ENCODE peak calls at places on chromosomes 7 and 10, in nine cellular contexts. One of them, this sample, is unnamed. For H3K27me3, the result is how much of the 10 kb centered on the place peaks cover.

GRCh38 chr7:152851881-152852417 is 92.4 kb downstream of the ACTR3B start:
- DNase-seq in heart right ventricle: no peak
- DNase-seq in endothelial cell of umbilical vein: no peak
- DNase-seq in gastrocnemius medialis: no peak
- DNase-seq in fibroblast of lung: no peak
- DNase-seq in hepatocyte: no peak
- DNase-seq in uterus: no peak
- DNase-seq in ovary: no peak
- DNase-seq in upper lobe of right lung: no peak
- DNase-seq in this sample: no peak

GRCh38 chr7:156577645-156578577 is 62.7 kb upstream of the RNF32 start:
- DNase-seq in hepatocyte: no peak
- DNase-seq in ovary: no peak
- DNase-seq in heart right ventricle: no peak
- DNase-seq in upper lobe of right lung: no peak
- DNase-seq in gastrocnemius medialis: no peak
- DNase-seq in endothelial cell of umbilical vein: no peak
- DNase-seq in fibroblast of lung: no peak
- DNase-seq in uterus: no peak
- DNase-seq in this sample: no peak

GRCh38 chr10:46560381-46560780 is 3.9 kb upstream of the GPRIN2 start:
- DNase-seq in endothelial cell of umbilical vein: no peak
- DNase-seq in upper lobe of right lung: peak
- DNase-seq in fibroblast of lung: no peak
- DNase-seq in uterus: peak
- DNase-seq in hepatocyte: no peak
- DNase-seq in gastrocnemius medialis: no peak
- DNase-seq in ovary: no peak
- DNase-seq in heart right ventricle: no peak
- DNase-seq in this sample: no peak

GRCh38 chr7:155858521-155859061 is 46.3 kb upstream of the SHH start:
- DNase-seq in upper lobe of right lung: no peak
- DNase-seq in uterus: no peak
- DNase-seq in heart right ventricle: no peak
- DNase-seq in endothelial cell of umbilical vein: no peak
- DNase-seq in ovary: no peak
- DNase-seq in gastrocnemius medialis: no peak
- DNase-seq in fibroblast of lung: peak
- DNase-seq in hepatocyte: peak
- DNase-seq in this sample: no peak

GRCh38 chr7:125338110-125338509 is 408.5 kb upstream of the POT1 start:
- DNase-seq in endothelial cell of umbilical vein: no peak
- DNase-seq in ovary: no peak
- DNase-seq in fibroblast of lung: no peak
- DNase-seq in gastrocnemius medialis: no peak
- DNase-seq in hepatocyte: no peak
- DNase-seq in uterus: no peak
- DNase-seq in upper lobe of right lung: no peak
- DNase-seq in heart right ventricle: no peak
- DNase-seq in this sample: no peak

GRCh38 chr10:102718220-102718619 is 3.8 kb downstream of the SFXN2 start:
- DNase-seq in uterus: peak
- DNase-seq in endothelial cell of umbilical vein: peak
- DNase-seq in heart right ventricle: peak
- DNase-seq in upper lobe of right lung: no peak
- DNase-seq in fibroblast of lung: peak
- DNase-seq in gastrocnemius medialis: peak
- DNase-seq in hepatocyte: peak
- DNase-seq in ovary: peak
- DNase-seq in this sample: no peak

GRCh38 chr10:88499569-88500470 is 83.3 kb downstream of the RNLS start:
- DNase-seq in heart right ventricle: no peak
- DNase-seq in uterus: peak
- DNase-seq in ovary: peak
- DNase-seq in hepatocyte: no peak
- DNase-seq in endothelial cell of umbilical vein: peak
- DNase-seq in upper lobe of right lung: no peak
- DNase-seq in gastrocnemius medialis: no peak
- DNase-seq in fibroblast of lung: peak
- DNase-seq in this sample: no peak

GRCh38 chr10:84811078-84811477 is 482.7 kb downstream of the CCSER2 start:
- DNase-seq in ovary: no peak
- DNase-seq in uterus: no peak
- DNase-seq in fibroblast of lung: no peak
- DNase-seq in gastrocnemius medialis: no peak
- DNase-seq in endothelial cell of umbilical vein: no peak
- DNase-seq in upper lobe of right lung: no peak
- DNase-seq in heart right ventricle: no peak
- DNase-seq in hepatocyte: no peak
- DNase-seq in this sample: no peak

GRCh38 chr7:44665531-44666213 is 59.2 kb downstream of the OGDH start:
- DNase-seq in fibroblast of lung: peak
- DNase-seq in upper lobe of right lung: no peak
- DNase-seq in heart right ventricle: no peak
- DNase-seq in ovary: no peak
- DNase-seq in gastrocnemius medialis: peak
- DNase-seq in hepatocyte: no peak
- DNase-seq in endothelial cell of umbilical vein: no peak
- DNase-seq in uterus: no peak
- DNase-seq in this sample: no peak

GRCh38 chr10:21675157-21675796 is 141.2 kb downstream of the MLLT10 start:
- DNase-seq in heart right ventricle: no peak
- DNase-seq in fibroblast of lung: peak
- DNase-seq in upper lobe of right lung: no peak
- DNase-seq in gastrocnemius medialis: no peak
- DNase-seq in hepatocyte: peak
- DNase-seq in ovary: no peak
- DNase-seq in endothelial cell of umbilical vein: peak
- DNase-seq in uterus: no peak
- DNase-seq in this sample: peak

GRCh38 chr7:1181031-1181430 is 21.0 kb upstream of the ZFAND2A start:
- DNase-seq in upper lobe of right lung: no peak
- DNase-seq in gastrocnemius medialis: no peak
- DNase-seq in endothelial cell of umbilical vein: no peak
- DNase-seq in hepatocyte: no peak
- DNase-seq in ovary: no peak
- DNase-seq in heart right ventricle: no peak
- DNase-seq in fibroblast of lung: no peak
- DNase-seq in uterus: no peak
- DNase-seq in this sample: no peak

GRCh38 chr10:84727398-84727797 is 399.0 kb downstream of the CCSER2 start:
- DNase-seq in hepatocyte: no peak
- DNase-seq in gastrocnemius medialis: no peak
- DNase-seq in uterus: no peak
- DNase-seq in fibroblast of lung: no peak
- DNase-seq in upper lobe of right lung: no peak
- DNase-seq in heart right ventricle: no peak
- DNase-seq in endothelial cell of umbilical vein: no peak
- DNase-seq in ovary: no peak
- DNase-seq in this sample: no peak

GRCh38 chr7:43458330-43458729 is 124.6 kb upstream of the STK17A start:
- DNase-seq in heart right ventricle: no peak
- DNase-seq in hepatocyte: no peak
- DNase-seq in upper lobe of right lung: no peak
- DNase-seq in fibroblast of lung: no peak
- DNase-seq in uterus: no peak
- DNase-seq in ovary: no peak
- DNase-seq in endothelial cell of umbilical vein: no peak
- DNase-seq in gastrocnemius medialis: no peak
- DNase-seq in this sample: no peak

GRCh38 chr7:101676956-101677355 is 47.9 kb upstream of the MYL10 start:
- DNase-seq in uterus: no peak
- DNase-seq in fibroblast of lung: no peak
- DNase-seq in heart right ventricle: no peak
- DNase-seq in upper lobe of right lung: no peak
- DNase-seq in hepatocyte: no peak
- DNase-seq in gastrocnemius medialis: no peak
- DNase-seq in ovary: no peak
- DNase-seq in endothelial cell of umbilical vein: no peak
- DNase-seq in this sample: no peak

GRCh38 chr7:115223959-115224358 is 302.1 kb downstream of the MDFIC start:
- DNase-seq in uterus: no peak
- DNase-seq in hepatocyte: no peak
- DNase-seq in upper lobe of right lung: no peak
- DNase-seq in endothelial cell of umbilical vein: no peak
- DNase-seq in gastrocnemius medialis: no peak
- DNase-seq in fibroblast of lung: no peak
- DNase-seq in heart right ventricle: no peak
- DNase-seq in ovary: no peak
- DNase-seq in this sample: no peak

GRCh38 chr10:45257615-45258014 is 57.8 kb downstream of the OR13A1 start:
- DNase-seq in fibroblast of lung: no peak
- DNase-seq in hepatocyte: no peak
- DNase-seq in endothelial cell of umbilical vein: no peak
- DNase-seq in gastrocnemius medialis: no peak
- DNase-seq in ovary: no peak
- DNase-seq in upper lobe of right lung: no peak
- DNase-seq in uterus: no peak
- DNase-seq in heart right ventricle: no peak
- DNase-seq in this sample: no peak

GRCh38 chr7:88835147-88835728 is 39.7 kb upstream of the TEX47 start:
- DNase-seq in uterus: no peak
- DNase-seq in endothelial cell of umbilical vein: peak
- DNase-seq in heart right ventricle: no peak
- DNase-seq in ovary: no peak
- DNase-seq in gastrocnemius medialis: no peak
- DNase-seq in hepatocyte: peak
- DNase-seq in upper lobe of right lung: no peak
- DNase-seq in fibroblast of lung: peak
- DNase-seq in this sample: no peak

GRCh38 chr10:110361800-110362456 is 57.2 kb upstream of the SMNDC1 start:
- DNase-seq in endothelial cell of umbilical vein: no peak
- DNase-seq in ovary: no peak
- DNase-seq in fibroblast of lung: no peak
- DNase-seq in uterus: no peak
- DNase-seq in gastrocnemius medialis: no peak
- DNase-seq in hepatocyte: no peak
- DNase-seq in heart right ventricle: no peak
- DNase-seq in upper lobe of right lung: no peak
- DNase-seq in this sample: no peak

GRCh38 chr10:55630491-55631056 is 730.5 kb downstream of the ZWINT start:
- DNase-seq in heart right ventricle: no peak
- DNase-seq in ovary: no peak
- DNase-seq in hepatocyte: peak
- DNase-seq in endothelial cell of umbilical vein: peak
- DNase-seq in upper lobe of right lung: peak
- DNase-seq in uterus: no peak
- DNase-seq in fibroblast of lung: peak
- DNase-seq in gastrocnemius medialis: no peak
- DNase-seq in this sample: no peak

GRCh38 chr10:55631071-55631654 is 729.9 kb downstream of the ZWINT start:
- DNase-seq in upper lobe of right lung: peak
- DNase-seq in heart right ventricle: peak
- DNase-seq in hepatocyte: peak
- DNase-seq in fibroblast of lung: peak
- DNase-seq in endothelial cell of umbilical vein: peak
- DNase-seq in ovary: no peak
- DNase-seq in gastrocnemius medialis: no peak
- DNase-seq in uterus: no peak
- DNase-seq in this sample: no peak

GRCh38 chr10:55629792-55630490 is 731.1 kb downstream of the ZWINT start:
- DNase-seq in ovary: no peak
- DNase-seq in endothelial cell of umbilical vein: peak
- DNase-seq in fibroblast of lung: peak
- DNase-seq in hepatocyte: peak
- DNase-seq in heart right ventricle: no peak
- DNase-seq in upper lobe of right lung: peak
- DNase-seq in uterus: no peak
- DNase-seq in gastrocnemius medialis: no peak
- DNase-seq in this sample: no peak

GRCh38 chr10:55627526-55628170 is 733.4 kb downstream of the ZWINT start:
- DNase-seq in hepatocyte: peak
- DNase-seq in heart right ventricle: no peak
- DNase-seq in upper lobe of right lung: peak
- DNase-seq in fibroblast of lung: peak
- DNase-seq in ovary: no peak
- DNase-seq in gastrocnemius medialis: no peak
- DNase-seq in uterus: no peak
- DNase-seq in endothelial cell of umbilical vein: no peak
- DNase-seq in this sample: no peak

GRCh38 chr10:55628260-55628701 is 732.8 kb downstream of the ZWINT start:
- DNase-seq in endothelial cell of umbilical vein: no peak
- DNase-seq in heart right ventricle: no peak
- DNase-seq in gastrocnemius medialis: no peak
- DNase-seq in upper lobe of right lung: peak
- DNase-seq in fibroblast of lung: no peak
- DNase-seq in uterus: no peak
- DNase-seq in hepatocyte: peak
- DNase-seq in ovary: no peak
- DNase-seq in this sample: no peak
- TF ChIP-seq CTCF in endothelial cell of umbilical vein: no peak
- TF ChIP-seq CTCF in heart right ventricle: no peak
- TF ChIP-seq CTCF in gastrocnemius medialis: no peak
- TF ChIP-seq CTCF in upper lobe of right lung: no peak
- TF ChIP-seq CTCF in fibroblast of lung: peak
- TF ChIP-seq CTCF in uterus: no peak
- TF ChIP-seq CTCF in hepatocyte: peak
- TF ChIP-seq CTCF in ovary: no peak
- TF ChIP-seq CTCF in this sample: no peak

GRCh38 chr10:133230387-133231195 is 574 bp downstream of the UTF1 start:
- DNase-seq in ovary: no peak
- DNase-seq in uterus: no peak
- DNase-seq in gastrocnemius medialis: no peak
- DNase-seq in fibroblast of lung: no peak
- DNase-seq in hepatocyte: peak
- DNase-seq in endothelial cell of umbilical vein: no peak
- DNase-seq in heart right ventricle: peak
- DNase-seq in upper lobe of right lung: peak
- DNase-seq in this sample: no peak
- H3K27me3 ChIP-seq in ovary: under half
- H3K27me3 ChIP-seq in uterus: under half
- H3K27me3 ChIP-seq in gastrocnemius medialis: half or more
- H3K27me3 ChIP-seq in fibroblast of lung: under half
- H3K27me3 ChIP-seq in hepatocyte: half or more
- H3K27me3 ChIP-seq in endothelial cell of umbilical vein: under half
- H3K27me3 ChIP-seq in heart right ventricle: half or more
- H3K27me3 ChIP-seq in upper lobe of right lung: half or more
- H3K27me3 ChIP-seq in this sample: under half

DNA sequence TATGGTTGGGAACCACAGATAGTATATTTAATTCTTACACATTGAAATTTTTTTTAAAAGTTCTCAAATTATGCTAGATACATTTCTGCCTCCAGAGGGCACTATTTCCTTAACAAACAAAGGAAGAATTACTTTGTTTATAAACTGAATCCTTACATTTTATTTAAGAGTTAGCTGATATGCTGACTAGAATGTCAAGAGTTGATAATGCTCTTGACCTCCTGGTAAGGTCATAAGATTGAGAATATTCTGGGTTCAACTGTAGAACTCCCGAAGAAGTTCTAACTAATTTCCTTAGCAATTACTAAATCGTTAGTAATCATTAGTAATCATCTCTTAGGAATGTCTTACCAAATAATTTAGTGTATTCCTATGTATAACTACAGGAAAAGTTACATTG is 95.3 kb upstream of the CYP26C1 start:
- DNase-seq in hepatocyte: peak
- DNase-seq in fibroblast of lung: peak
- DNase-seq in upper lobe of right lung: no peak
- DNase-seq in ovary: no peak
- DNase-seq in gastrocnemius medialis: no peak
- DNase-seq in heart right ventricle: no peak
- DNase-seq in endothelial cell of umbilical vein: peak
- DNase-seq in uterus: no peak
- DNase-seq in this sample: no peak
- TF ChIP-seq CTCF in hepatocyte: peak
- TF ChIP-seq CTCF in fibroblast of lung: peak
- TF ChIP-seq CTCF in upper lobe of right lung: peak
- TF ChIP-seq CTCF in ovary: peak
- TF ChIP-seq CTCF in gastrocnemius medialis: peak
- TF ChIP-seq CTCF in heart right ventricle: peak
- TF ChIP-seq CTCF in endothelial cell of umbilical vein: peak
- TF ChIP-seq CTCF in uterus: peak
- TF ChIP-seq CTCF in this sample: peak

GRCh38 chr7:106402898-106403297 is 118.1 kb upstream of the NAMPT start:
- DNase-seq in upper lobe of right lung: no peak
- DNase-seq in hepatocyte: no peak
- DNase-seq in uterus: no peak
- DNase-seq in ovary: no peak
- DNase-seq in heart right ventricle: no peak
- DNase-seq in endothelial cell of umbilical vein: no peak
- DNase-seq in fibroblast of lung: no peak
- DNase-seq in gastrocnemius medialis: no peak
- DNase-seq in this sample: no peak
- H3K27me3 ChIP-seq in upper lobe of right lung: under half
- H3K27me3 ChIP-seq in hepatocyte: under half
- H3K27me3 ChIP-seq in uterus: under half
- H3K27me3 ChIP-seq in ovary: under half
- H3K27me3 ChIP-seq in heart right ventricle: under half
- H3K27me3 ChIP-seq in endothelial cell of umbilical vein: under half
- H3K27me3 ChIP-seq in fibroblast of lung: under half
- H3K27me3 ChIP-seq in gastrocnemius medialis: under half
- H3K27me3 ChIP-seq in this sample: under half